ENCODE peak calls at places on chromosomes 5 and 9, in six cellular contexts. A is foreskin keratinocyte, P is IMR-90, E is HCT116, X is HepG2, O is GM23338. G is an unnamed sample.

GRCh38 chr5:180804129-180804601 is 1.6 kb upstream of the MGAT1 start:
- DNase-seq in E (no peak), P (no peak), X (no peak), A (no peak), O (no peak), G (peak; percentile 60)

GRCh38 chr9:4748612-4749011 is 7.6 kb upstream of the AK3 start:
- DNase-seq in A (no peak), E (no peak), O (no peak), X (no peak), P (peak; percentile 33), G (no peak)

GRCh38 chr9:130215341-130216119 is 43.3 kb downstream of the NCS1 start:
- DNase-seq in O (no peak), X (no peak), E (no peak), P (peak; percentile 56), A (no peak), G (no peak)

GRCh38 chr5:132815454-132815853 is 2.4 kb downstream of the SOWAHA start:
- DNase-seq in A (no peak), P (peak; percentile 55), X (no peak), O (no peak), E (no peak), G (no peak)

GRCh38 chr9:137000177-137000930 is 4.0 kb upstream of the CLIC3 start:
- DNase-seq in P (peak; percentile 79), A (peak; percentile 35), E (no peak), O (no peak), X (no peak), G (no peak)

GRCh38 chr9:119533509-119533908 is 164.3 kb upstream of the BRINP1 start:
- DNase-seq in P (no peak), E (no peak), A (no peak), X (no peak), O (peak; percentile 24), G (no peak)

GRCh38 chr9:135908334-135909204 is 1.2 kb upstream of the CAMSAP1 start:
- DNase-seq in E (no peak), A (no peak), P (no peak), X (no peak), O (no peak), G (no peak)

GRCh38 chr5:134007581-134008256 is 2.9 kb upstream of the VDAC1 start:
- DNase-seq in E (no peak), O (peak; percentile 89), P (no peak), X (no peak), A (no peak), G (no peak)

GRCh38 chr5:149437369-149438040 is 58.4 kb upstream of the IL17B start:
- DNase-seq in O (no peak), A (no peak), X (no peak), E (no peak), P (no peak), G (no peak)

GRCh38 chr5:125215593-125215992 is 469.2 kb upstream of the ZNF608 start:
- DNase-seq in P (no peak), E (no peak), A (peak; percentile 55), O (no peak), X (no peak), G (no peak)

GRCh38 chr9:94799578-94800264 is 73.2 kb downstream of the AOPEP start:
- DNase-seq in P (peak; percentile 75), E (no peak), O (no peak), X (no peak), A (no peak), G (no peak)

GRCh38 chr5:141637266-141637692 is 482 bp downstream of the RELL2 start:
- DNase-seq in P (no peak), X (no peak), E (no peak), O (peak; percentile 60), A (no peak), G (no peak)

GRCh38 chr9:4987996-4988421 is 2.9 kb downstream of the JAK2 start:
- DNase-seq in O (peak; percentile 96), A (no peak), X (peak; percentile 66), P (peak; percentile 66), E (peak; percentile 48), G (no peak)

GRCh38 chr5:137075163-137075970 is 423.8 kb downstream of the SPOCK1 start:
- DNase-seq in P (peak; percentile 9), X (peak; percentile 69), E (peak; percentile 69), O (peak; percentile 94), A (peak; percentile 44), G (peak; percentile 88)

GRCh38 chr5:1547655-1548054 is 23.9 kb upstream of the LPCAT1 start:
- DNase-seq in E (no peak), O (no peak), P (no peak), A (no peak), X (no peak), G (no peak)
- H3K27me3 ChIP-seq in E (no peaks in the 10 kb centered on the region), O (no peaks in the 10 kb centered on the region), P (peaks cover 45% of the 10 kb centered on the region), A (peaks cover 36% of the 10 kb centered on the region), X (no peaks in the 10 kb centered on the region), G (no peaks in the 10 kb centered on the region)

GRCh38 chr5:73706963-73707362 is 81.0 kb downstream of the ARHGEF28 start:
- DNase-seq in O (no peak), X (no peak), E (no peak), A (no peak), P (peak; percentile 4), G (no peak)
- H3K27ac ChIP-seq in O (no peak overlapping the region), X (no peak overlapping the region), E (no peak overlapping the region), A (no peak overlapping the region), P (no peak overlapping the region), G (peak overlapping the region; percentile 1)

GRCh38 chr9:71223953-71224538 is 102.6 kb upstream of the TRPM3 start:
- DNase-seq in X (peak; percentile 7), A (no peak), E (no peak), P (no peak), O (peak; percentile 62), G (no peak)
- TF ChIP-seq CTCF in X (peak; percentile 58), A (no peak), E (no peak), P (no peak), O (peak; percentile 69), G (no peak)

GRCh38 chr9:132443951-132444615 is 34.1 kb downstream of the CFAP77 start:
- DNase-seq in E (no peak), X (no peak), A (no peak), P (no peak), O (no peak), G (no peak)
- H3K27me3 ChIP-seq in E (no peaks in the 10 kb centered on the region), X (peaks cover 54% of the 10 kb centered on the region), A (peaks cover 48% of the 10 kb centered on the region), P (peaks cover 34% of the 10 kb centered on the region), O (no peaks in the 10 kb centered on the region), G (peaks cover 19% of the 10 kb centered on the region)

DNA sequence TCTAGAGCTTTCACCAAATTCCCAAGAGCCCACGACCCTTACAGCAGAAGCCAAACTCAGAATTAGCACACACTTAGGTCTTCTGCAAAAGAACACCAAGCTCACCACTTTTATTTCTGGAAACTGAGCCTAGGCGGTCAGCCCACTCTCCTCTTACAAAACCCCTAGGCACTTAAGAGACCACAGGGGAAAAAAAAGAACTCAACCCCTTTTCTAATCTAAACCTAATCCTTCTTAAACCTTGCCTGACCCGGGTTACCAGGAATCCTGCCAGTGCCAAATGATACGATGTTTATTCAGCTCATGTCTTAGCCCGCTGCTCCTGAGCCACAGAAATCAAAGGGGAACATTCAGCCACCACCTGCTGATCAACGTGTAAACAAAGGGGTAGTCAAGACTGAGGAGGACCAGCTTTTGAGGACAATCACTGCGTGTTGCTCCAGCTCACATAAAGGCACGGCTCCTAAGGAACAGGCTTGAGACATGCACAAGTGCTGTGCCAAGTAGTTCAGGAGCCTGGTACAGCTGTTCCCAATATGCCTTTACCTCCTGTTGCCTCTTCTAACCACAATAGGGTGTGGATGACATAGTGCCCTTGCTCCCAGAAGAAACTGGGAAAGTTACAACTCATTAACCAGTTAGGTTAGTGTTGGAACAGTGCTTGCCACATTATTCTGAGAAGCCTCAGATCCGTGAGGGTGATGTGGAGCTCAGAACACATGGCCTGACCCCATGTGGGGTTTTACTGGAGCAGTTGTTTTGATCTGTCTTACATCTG is 49.3 kb downstream of the ZFAND5 start:
- DNase-seq in A (no peak), O (peak; percentile 59), P (peak; percentile 16), E (no peak), X (no peak), G (no peak)
- H3K27ac ChIP-seq in A (no peak overlapping the region), O (no peak overlapping the region), P (peak overlapping the region; percentile 0), E (peak overlapping the region; percentile 36), X (no peak overlapping the region), G (no peak overlapping the region)

DNA sequence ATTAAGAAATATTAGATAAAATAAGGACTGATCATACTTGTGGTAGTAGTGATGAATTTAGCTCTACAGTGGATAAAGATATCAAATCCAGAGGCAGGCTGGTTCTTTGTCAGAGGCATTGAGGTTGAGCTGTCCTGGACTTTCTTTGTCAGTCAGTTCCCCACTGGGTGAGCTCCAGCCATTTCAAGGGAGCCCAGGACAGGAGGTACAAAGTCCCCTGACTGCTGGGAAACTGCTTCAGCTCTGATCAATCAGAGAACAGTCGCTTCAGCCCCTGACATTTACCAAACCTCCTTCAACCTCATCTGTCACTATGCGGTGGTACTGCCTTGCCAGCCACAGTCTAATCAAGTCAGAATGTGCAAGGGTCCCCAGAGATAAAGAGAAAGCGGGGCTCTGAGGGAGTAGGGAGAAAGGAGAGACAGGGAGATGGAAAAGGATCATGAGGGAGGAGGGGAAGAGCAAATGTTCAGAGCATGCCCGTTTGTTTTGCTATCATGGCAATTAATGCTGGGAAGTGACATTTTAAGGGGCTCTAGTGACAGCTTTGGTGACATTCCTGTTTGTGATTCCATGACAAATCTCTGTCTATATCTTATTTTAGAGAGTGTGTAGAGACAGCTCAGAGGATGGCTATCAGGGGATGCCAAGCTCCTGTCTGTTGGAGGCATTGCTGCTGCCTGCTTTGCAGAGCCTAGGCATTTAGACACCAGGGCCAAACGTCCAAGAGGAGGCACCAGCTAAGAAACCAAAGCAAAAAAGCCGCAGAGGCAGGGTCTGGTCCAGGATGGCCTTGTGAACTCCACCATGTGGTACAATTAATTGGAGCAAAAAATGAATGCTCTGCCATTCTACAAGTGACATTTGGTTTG is 223.1 kb downstream of the ASTN2 start:
- DNase-seq in E (no peak), P (no peak), X (peak; percentile 3), O (no peak), A (no peak), G (no peak)
- TF ChIP-seq CTCF in E (no peak), P (no peak), X (no peak), O (no peak), A (no peak), G (no peak)

DNA sequence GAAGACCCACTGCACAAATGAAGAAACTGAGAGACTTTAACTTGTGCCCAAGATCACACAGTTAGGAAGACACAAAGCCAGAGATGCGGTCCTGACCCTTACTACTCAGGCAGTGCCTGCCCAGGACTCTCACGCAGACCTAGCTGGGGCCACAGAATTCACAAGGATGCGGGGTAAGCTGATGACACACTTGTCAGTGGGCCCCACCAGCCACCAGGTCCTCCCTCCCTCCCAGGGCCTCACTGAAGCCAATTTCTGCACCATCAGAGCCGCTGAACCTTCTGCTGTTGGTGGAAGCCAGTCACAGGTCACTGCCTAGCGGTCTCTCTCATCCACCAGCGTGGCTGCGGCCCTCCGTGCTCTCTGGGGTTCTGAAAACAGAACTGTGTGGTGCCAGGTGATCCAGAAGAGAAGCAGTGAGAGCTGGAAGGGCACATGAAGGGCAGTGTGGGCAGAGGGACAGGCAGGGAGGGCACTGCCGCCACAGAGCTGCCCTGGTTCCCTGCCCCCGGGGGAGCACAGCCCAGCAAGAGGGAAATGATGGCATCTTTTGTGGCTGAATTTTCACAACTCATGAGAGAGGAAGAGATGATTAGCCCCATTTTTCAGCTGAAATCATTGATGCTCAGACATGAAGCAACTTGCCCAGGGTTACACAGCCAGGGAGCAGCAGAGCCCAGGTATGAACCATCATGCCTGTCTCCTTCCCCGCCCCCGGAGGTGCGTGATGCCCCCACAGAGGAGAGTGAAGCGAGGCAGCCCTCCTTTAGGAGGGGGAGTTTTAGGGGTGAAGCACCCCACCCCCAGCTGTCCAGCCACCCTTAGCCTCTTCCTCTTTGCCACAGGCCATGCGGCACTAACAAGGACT is 41.4 kb upstream of the CPLX2 start:
- DNase-seq in X (no peak), P (no peak), E (no peak), A (no peak), O (no peak), G (no peak)
- H3K27me3 ChIP-seq in X (no peaks in the 10 kb centered on the region), P (peaks cover 2% of the 10 kb centered on the region), E (no peaks in the 10 kb centered on the region), A (no peaks in the 10 kb centered on the region), O (no peaks in the 10 kb centered on the region), G (no peaks in the 10 kb centered on the region)

GRCh38 chr5:151153766-151154272 is 3.8 kb downstream of the ANXA6 start:
- DNase-seq in A (no peak), O (no peak), P (no peak), E (no peak), X (no peak), G (no peak)
- H3K27ac ChIP-seq in A (no peak overlapping the region), O (no peak overlapping the region), P (no peak overlapping the region), E (no peak overlapping the region), X (no peak overlapping the region), G (no peak overlapping the region)

G was measured in RWPE2.